ENCODE peak calls at places on chromosomes 5 and 9, in five cellular contexts. B is breast epithelium, A is mammary epithelial cell, W is psoas muscle, S is brain microvascular endothelial cell. I is an unnamed sample. For H3K27me3, the result is how much of the 10 kb centered on the place peaks cover.

GRCh38 chr9:95516736-95517558 is at the start of gene PTCH1:
- DNase-seq in W (peak), B (no peak), S (no peak), A (peak), I (peak)

GRCh38 chr5:126138475-126139005 is 284.7 kb upstream of the GRAMD2B start:
- DNase-seq in A (peak), S (peak), B (no peak), W (no peak), I (no peak)

GRCh38 chr9:37650873-37651768 is at the start of gene FRMPD1:
- DNase-seq in W (peak), A (peak), S (peak), B (peak), I (no peak)

GRCh38 chr5:180090769-180091546 is 19.4 kb upstream of the RNF130 start:
- DNase-seq in W (no peak), S (peak), A (peak), B (peak), I (no peak)

GRCh38 chr5:176568657-176569056 is 19.5 kb downstream of the CDHR2 start:
- DNase-seq in B (no peak), S (no peak), A (no peak), W (no peak), I (no peak)

GRCh38 chr9:116027096-116027495 is 126.5 kb upstream of the PAPPA start:
- DNase-seq in W (no peak), B (no peak), A (peak), S (peak), I (no peak)

GRCh38 chr5:149804478-149805450 is 74.7 kb downstream of the PPARGC1B start:
- DNase-seq in A (no peak), S (no peak), W (no peak), B (no peak), I (no peak)

GRCh38 chr5:16897284-16897704 is 38.8 kb downstream of the MYO10 start:
- DNase-seq in A (no peak), W (no peak), B (no peak), S (peak), I (no peak)

GRCh38 chr9:38227061-38227540 is 158.1 kb upstream of the SHB start:
- DNase-seq in A (peak), B (peak), W (peak), S (peak), I (no peak)

DNA sequence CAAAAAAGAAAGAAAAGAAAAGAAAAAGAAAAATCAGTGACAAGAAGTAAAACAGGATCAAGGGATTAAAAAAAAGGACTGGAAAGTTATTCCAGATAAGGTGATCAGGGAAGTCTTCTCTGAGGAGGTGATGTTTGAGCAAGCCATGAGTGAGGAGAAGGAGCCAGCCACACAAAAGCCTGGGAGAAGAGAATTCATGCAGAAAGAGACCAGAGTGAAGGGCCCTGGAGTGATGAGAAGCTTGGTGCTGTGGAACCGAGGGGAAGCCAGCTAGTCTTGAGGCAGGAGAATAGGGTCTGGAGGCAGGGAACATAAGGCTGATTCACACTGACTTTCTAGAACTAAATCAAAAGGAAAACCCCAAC is 4.0 kb upstream of the EXOSC2 start:
- DNase-seq in W (no peak), S (no peak), B (no peak), A (no peak), I (no peak)
- H3K27me3 ChIP-seq in W (under half), S (under half), B (under half), A (under half), I (under half)

GRCh38 chr5:477871-478270 is 34.9 kb downstream of the EXOC3 start:
- DNase-seq in S (no peak), W (no peak), A (no peak), B (no peak), I (no peak)
- H3K27me3 ChIP-seq in S (under half), W (half or more), A (under half), B (half or more), I (under half)

GRCh38 chr9:77020438-77021264 is 1.2 kb downstream of the FOXB2 start:
- DNase-seq in A (no peak), S (no peak), W (no peak), B (no peak), I (no peak)
- H3K27me3 ChIP-seq in A (half or more), S (half or more), W (half or more), B (half or more), I (half or more)

GRCh38 chr9:132190966-132191365 is 29.1 kb downstream of the NTNG2 start:
- DNase-seq in A (no peak), S (no peak), W (no peak), B (no peak), I (no peak)
- H3K27me3 ChIP-seq in A (under half), S (under half), W (under half), B (under half), I (half or more)

DNA sequence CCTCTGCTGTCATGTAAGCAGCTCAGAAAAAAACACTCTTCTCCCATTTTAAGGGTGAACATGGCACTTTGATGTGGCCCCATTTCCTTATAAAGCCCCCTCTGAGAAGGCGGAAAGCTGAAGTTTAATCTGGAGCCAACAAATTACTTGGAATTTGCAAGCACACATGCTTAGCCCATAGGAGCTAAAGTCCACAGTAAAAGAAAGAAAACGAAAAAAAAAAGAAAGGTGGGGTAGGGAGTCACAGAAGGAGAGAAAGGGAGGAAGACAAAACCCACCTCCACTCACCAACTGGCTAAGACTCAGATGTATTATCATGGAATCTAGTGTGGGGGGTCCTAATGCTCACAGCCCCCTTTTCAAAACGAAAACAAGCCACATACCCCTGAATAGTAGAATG is 30.4 kb downstream of the PRRX2 start:
- DNase-seq in S (no peak), B (no peak), A (no peak), W (no peak), I (no peak)
- H3K27me3 ChIP-seq in S (under half), B (under half), A (under half), W (under half), I (under half)

GRCh38 chr9:114853071-114853865 is 47.4 kb upstream of the TNFSF15 start:
- DNase-seq in B (no peak), W (no peak), S (no peak), A (no peak), I (no peak)
- H3K27me3 ChIP-seq in B (under half), W (under half), S (under half), A (under half), I (under half)

I was measured in tibial nerve.